ENCODE peak calls at places on chromosome 9, in four cellular contexts. C is HCT116, Y is K562, R is SK-N-SH. S is an unnamed sample.

GRCh38 chr9:94952553-94953373 is 226.3 kb downstream of the AOPEP start:
- DNase-seq in C (no peak), Y (no peak), R (no peak), S (no peak)

GRCh38 chr9:70222354-70222753 is 36.4 kb upstream of the SMC5 start:
- DNase-seq in C (no peak), Y (no peak), R (no peak), S (no peak)

GRCh38 chr9:129803679-129804065 is 688 bp downstream of the TOR1B start:
- DNase-seq in C (no peak), Y (no peak), R (no peak), S (no peak)

GRCh38 chr9:95137587-95138145 is 179.8 kb downstream of the FANCC start:
- DNase-seq in C (no peak), Y (no peak), R (no peak), S (no peak)

GRCh38 chr9:130101963-130102362 is 48.3 kb downstream of the GPR107 start:
- DNase-seq in C (no peak), Y (no peak), R (no peak), S (no peak)

GRCh38 chr9:137985637-137986071 is 108.1 kb downstream of the CACNA1B start:
- DNase-seq in C (no peak), Y (no peak), R (no peak), S (no peak)

GRCh38 chr9:33250458-33250995 is 10.6 kb downstream of the SPINK4 start:
- DNase-seq in C (no peak), Y (no peak), R (no peak), S (no peak)

GRCh38 chr9:74373348-74373747 is 123.8 kb upstream of the RORB start:
- DNase-seq in C (no peak), Y (no peak), R (no peak), S (no peak)

GRCh38 chr9:14256588-14256987 is 57.4 kb downstream of the NFIB start:
- DNase-seq in C (no peak), Y (no peak), R (no peak), S (no peak)

GRCh38 chr9:21679432-21679831 is 123.0 kb upstream of the MTAP start:
- DNase-seq in C (no peak), Y (no peak), R (no peak), S (no peak)

GRCh38 chr9:93174976-93175375 is 9.0 kb upstream of the WNK2 start:
- DNase-seq in C (no peak), Y (no peak), R (no peak), S (no peak)

GRCh38 chr9:98254236-98255063 is 999 bp downstream of the TBC1D2 start:
- DNase-seq in C (no peak), Y (no peak), R (no peak), S (no peak)

GRCh38 chr9:129319076-129319937 is 141.2 kb upstream of the IER5L start:
- DNase-seq in C (no peak), Y (peak), R (no peak), S (no peak)

GRCh38 chr9:78221425-78221824 is 14.4 kb upstream of the CEP78 start:
- DNase-seq in C (no peak), Y (no peak), R (no peak), S (no peak)

GRCh38 chr9:5801739-5802113 is 31.2 kb downstream of the ERMP1 start:
- DNase-seq in C (no peak), Y (no peak), R (no peak), S (no peak)

GRCh38 chr9:93258419-93258817 is 74.5 kb downstream of the WNK2 start:
- DNase-seq in C (no peak), Y (no peak), R (peak), S (no peak)

GRCh38 chr9:92969516-92970466 is 22.5 kb downstream of the FGD3 start:
- DNase-seq in C (no peak), Y (no peak), R (no peak), S (no peak)

GRCh38 chr9:137301086-137301947 is 754 bp downstream of the NRARP start:
- DNase-seq in C (peak), Y (peak), R (peak), S (peak)

GRCh38 chr9:1979815-1980367 is 35.3 kb upstream of the SMARCA2 start:
- DNase-seq in C (no peak), Y (no peak), R (no peak), S (no peak)

GRCh38 chr9:129938291-129938979 is 103.2 kb downstream of the USP20 start:
- DNase-seq in C (no peak), Y (no peak), R (no peak), S (no peak)

GRCh38 chr9:108746864-108747263 is 108.9 kb downstream of the ACTL7B start:
- DNase-seq in C (no peak), Y (no peak), R (no peak), S (no peak)

GRCh38 chr9:97366476-97366875 is 45.4 kb upstream of the TDRD7 start:
- DNase-seq in C (no peak), Y (no peak), R (no peak), S (no peak)

GRCh38 chr9:96020822-96021615 is 145.5 kb downstream of the ERCC6L2 start:
- DNase-seq in C (no peak), Y (no peak), R (peak), S (no peak)

GRCh38 chr9:71743217-71743705 is 25.1 kb downstream of the CEMIP2 start:
- DNase-seq in C (no peak), Y (no peak), R (no peak), S (no peak)

GRCh38 chr9:24545285-24545684 is 412 bp downstream of the IZUMO3 start:
- DNase-seq in C (no peak), Y (no peak), R (no peak), S (no peak)

GRCh38 chr9:70229026-70229425 is 29.8 kb upstream of the SMC5 start:
- DNase-seq in C (no peak), Y (no peak), R (no peak), S (no peak)

GRCh38 chr9:116278326-116278725 is 124.7 kb downstream of the PAPPA start:
- DNase-seq in C (no peak), Y (no peak), R (no peak), S (no peak)

GRCh38 chr9:1331546-1331945 is 281.4 kb downstream of the DMRT2 start:
- DNase-seq in C (no peak), Y (no peak), R (no peak), S (no peak)

GRCh38 chr9:131393622-131394463 is at the start of gene PRRC2B:
- DNase-seq in C (peak), Y (peak), R (peak), S (peak)

GRCh38 chr9:124602204-124602603 is 95.0 kb upstream of the NR5A1 start:
- DNase-seq in C (no peak), Y (no peak), R (no peak), S (peak)

GRCh38 chr9:78601957-78602565 is 305.1 kb downstream of the PSAT1 start:
- DNase-seq in C (peak), Y (peak), R (peak), S (no peak)

GRCh38 chr9:137138058-137138697 is 776 bp upstream of the GRIN1 start:
- DNase-seq in C (no peak), Y (peak), R (peak), S (no peak)

DNA sequence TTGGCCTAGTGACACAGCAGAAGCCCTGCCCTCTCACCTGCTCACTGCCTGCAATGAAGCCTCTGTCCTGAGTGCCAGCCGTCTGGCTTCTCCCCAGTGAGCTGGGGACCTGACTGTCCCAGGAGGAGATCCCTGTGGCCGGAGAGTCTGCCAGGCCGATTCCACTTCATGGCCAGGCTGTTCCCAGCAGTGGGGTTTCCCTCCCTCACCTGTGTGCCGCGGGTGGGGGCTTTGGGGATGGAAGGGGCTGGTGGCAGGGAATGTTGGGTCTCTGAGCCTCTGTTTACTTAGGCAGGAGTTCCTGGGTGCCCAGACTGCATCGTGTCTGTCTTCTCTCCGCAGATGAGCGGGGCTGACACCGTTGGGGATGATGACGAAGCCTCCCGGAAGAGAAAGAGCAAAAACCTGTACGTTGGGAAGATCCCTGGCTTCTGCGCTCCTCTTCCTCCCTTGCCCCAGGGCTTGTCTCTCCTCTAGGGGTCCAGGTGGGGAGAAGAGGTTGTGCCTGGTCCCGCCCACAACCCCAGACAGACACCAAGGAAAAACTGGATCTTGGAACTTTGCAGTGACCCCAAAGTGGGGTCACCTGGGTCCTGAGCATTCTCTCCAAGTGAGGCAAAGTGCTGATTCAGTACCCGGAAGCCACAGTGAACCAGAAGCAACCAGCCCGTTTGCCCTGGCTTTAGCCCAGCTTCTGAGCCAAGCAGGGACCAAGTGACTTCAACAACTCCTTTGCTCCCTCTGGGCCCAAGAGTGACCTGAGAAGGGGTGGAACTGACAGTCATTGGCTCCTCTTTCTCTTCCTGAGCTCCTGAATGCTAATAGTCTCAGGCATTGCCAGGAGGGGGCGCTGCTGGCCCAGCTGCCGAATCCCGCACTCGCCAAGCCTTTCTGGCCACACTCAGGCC is 127.7 kb downstream of the RGS3 start:
- DNase-seq in C (no peak), Y (peak), R (peak), S (peak)
- TF ChIP-seq JUND in C (no peak), Y (peak), R (no peak), S (no peak)

GRCh38 chr9:127232833-127233549 is 31.6 kb upstream of the GARNL3 start:
- DNase-seq in C (no peak), Y (peak), R (no peak), S (no peak)

GRCh38 chr9:127237801-127238200 is 26.8 kb upstream of the GARNL3 start:
- DNase-seq in C (no peak), Y (no peak), R (no peak), S (no peak)

GRCh38 chr9:127231666-127232065 is 32.9 kb upstream of the GARNL3 start:
- DNase-seq in C (no peak), Y (no peak), R (no peak), S (no peak)

GRCh38 chr9:127229691-127230417 is 34.7 kb upstream of the GARNL3 start:
- DNase-seq in C (no peak), Y (no peak), R (no peak), S (peak)

DNA sequence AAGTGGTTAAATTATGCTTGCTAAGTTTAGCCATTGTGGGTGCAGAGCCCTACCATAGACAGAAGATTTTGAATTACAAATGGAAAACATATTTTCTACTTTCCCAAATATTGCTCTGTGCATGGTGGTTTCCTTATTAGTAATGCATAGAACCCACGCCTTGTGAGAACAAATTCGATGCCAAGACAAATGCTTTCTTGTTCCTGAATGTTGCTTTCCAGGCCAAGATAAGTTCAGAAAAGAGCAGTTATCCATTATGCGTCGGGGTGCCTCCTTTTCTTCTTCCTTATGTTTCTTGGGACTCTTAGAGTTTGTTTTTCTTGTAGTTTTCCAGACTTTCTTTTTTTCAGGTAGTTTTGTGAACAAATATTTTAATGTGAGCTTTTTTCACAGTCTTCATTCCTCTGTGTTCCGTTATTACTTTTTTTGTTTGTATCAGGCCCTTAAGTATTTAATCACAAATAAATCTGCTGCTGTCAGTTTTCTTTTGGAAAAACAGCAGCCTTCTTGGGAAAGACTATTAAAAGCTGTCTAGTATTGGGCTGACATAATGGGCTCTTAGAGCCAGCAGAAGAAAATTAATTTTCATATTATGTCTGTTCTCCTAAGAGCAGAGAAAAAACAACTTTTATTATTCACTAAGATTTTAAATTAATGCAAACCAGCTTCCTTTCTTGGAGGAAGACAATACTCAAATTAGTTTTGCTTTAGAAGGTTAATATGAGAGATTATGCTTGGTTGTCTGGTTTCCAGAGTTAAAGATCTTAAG is 30.8 kb upstream of the GARNL3 start:
- DNase-seq in C (no peak), Y (no peak), R (no peak), S (no peak)
- TF ChIP-seq JUND in C (no peak), Y (no peak), R (no peak), S (no peak)

GRCh38 chr9:134778156-134778555 is 102.5 kb upstream of the FCN2 start:
- DNase-seq in C (no peak), Y (no peak), R (no peak), S (no peak)

GRCh38 chr9:134779640-134780039 is 101.0 kb upstream of the FCN2 start:
- DNase-seq in C (no peak), Y (no peak), R (no peak), S (no peak)

GRCh38 chr9:134777153-134777552 is 103.5 kb upstream of the FCN2 start:
- DNase-seq in C (no peak), Y (no peak), R (no peak), S (no peak)

GRCh38 chr9:134776080-134776796 is 104.4 kb upstream of the FCN2 start:
- DNase-seq in C (no peak), Y (no peak), R (no peak), S (peak)

GRCh38 chr9:134778841-134779411 is 101.7 kb upstream of the FCN2 start:
- DNase-seq in C (peak), Y (peak), R (peak), S (peak)
- TF ChIP-seq JUND in C (no peak), Y (no peak), R (no peak), S (no peak)

GRCh38 chr9:35728041-35728971 is 3.7 kb downstream of the TLN1 start:
- DNase-seq in C (no peak), Y (peak), R (no peak), S (peak)
- TF ChIP-seq JUND in C (no peak), Y (no peak), R (peak), S (no peak)

DNA sequence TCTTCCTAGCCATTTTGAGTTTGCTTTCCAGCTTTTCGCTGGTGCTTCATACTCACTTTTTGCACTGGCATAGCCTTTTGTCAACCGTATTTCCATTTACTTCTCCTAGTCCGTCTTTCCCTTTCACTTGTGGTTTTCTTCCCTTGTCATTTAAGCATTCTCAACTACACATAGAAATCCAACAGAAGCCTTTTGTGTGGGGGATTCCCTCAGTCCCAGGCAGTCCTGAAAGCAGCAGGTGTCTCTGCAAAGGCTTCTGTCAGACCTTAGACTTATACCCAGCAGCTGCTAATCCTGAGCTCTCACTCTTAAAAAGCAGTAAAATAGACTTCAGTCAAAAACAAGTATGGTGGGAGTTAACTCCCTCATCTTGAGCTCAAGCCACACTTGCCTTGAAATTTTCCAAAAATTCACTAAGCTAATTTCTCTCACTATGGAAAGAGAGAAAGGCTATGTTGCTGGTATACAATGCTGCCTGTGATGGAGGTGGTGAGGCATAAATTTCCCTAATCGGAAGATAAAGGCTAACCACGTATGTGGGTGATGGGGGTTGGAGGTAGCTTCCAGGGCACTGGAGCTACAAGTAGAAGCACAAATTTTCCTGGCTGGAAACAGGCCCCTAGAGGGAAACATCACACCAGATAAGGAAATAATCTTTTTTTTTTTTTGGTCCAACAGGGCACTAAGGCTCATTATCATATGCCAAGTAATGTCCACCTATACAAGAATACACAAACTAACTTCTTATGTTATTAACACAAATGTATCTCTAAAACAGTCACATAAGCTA is 34.8 kb upstream of the IFNK start:
- DNase-seq in C (no peak), Y (no peak), R (no peak), S (no peak)
- TF ChIP-seq JUND in C (no peak), Y (no peak), R (no peak), S (no peak)

GRCh38 chr9:38032266-38032830 is 36.7 kb downstream of the SHB start:
- DNase-seq in C (no peak), Y (no peak), R (no peak), S (no peak)
- TF ChIP-seq JUND in C (no peak), Y (no peak), R (no peak), S (no peak)

DNA sequence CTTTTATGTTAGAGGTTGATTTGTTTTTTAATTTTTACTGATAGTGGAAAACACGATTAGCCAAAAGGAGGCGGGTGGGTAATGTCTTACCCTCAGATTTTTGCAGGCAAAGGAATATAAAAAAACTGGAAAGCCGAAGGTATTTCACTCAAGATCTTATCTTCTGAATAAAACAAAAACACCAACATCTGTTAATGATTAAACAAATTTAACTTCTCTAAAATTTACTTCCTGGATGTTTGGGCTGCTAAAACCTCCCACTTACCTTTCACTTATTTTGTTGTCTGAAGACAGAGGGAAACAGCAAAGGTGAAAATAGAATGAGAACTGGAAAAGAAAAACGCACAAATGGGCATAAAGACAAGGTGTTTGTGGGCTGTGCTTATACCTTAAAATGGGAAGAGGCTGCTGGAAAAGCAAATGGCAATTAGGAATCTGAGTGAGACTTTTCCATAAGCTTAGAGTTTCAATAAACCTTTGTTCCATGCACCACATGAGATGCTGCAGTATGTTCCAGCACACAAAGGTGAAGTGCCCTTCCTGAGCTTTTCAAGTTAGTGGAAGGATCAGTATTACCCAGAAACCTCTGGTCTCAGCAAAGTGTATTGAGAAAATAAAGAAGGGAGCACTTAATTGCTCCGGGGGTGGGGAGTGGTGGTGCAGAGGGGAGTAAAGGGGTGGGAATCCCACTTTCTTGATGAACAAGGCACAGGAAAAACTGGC is 298.3 kb downstream of the BNC2 start:
- DNase-seq in C (no peak), Y (no peak), R (no peak), S (no peak)
- TF ChIP-seq JUND in C (no peak), Y (no peak), R (no peak), S (no peak)

GRCh38 chr9:88478236-88478635 is 56.7 kb upstream of the NXNL2 start:
- DNase-seq in C (no peak), Y (no peak), R (no peak), S (no peak)
- TF ChIP-seq JUND in C (no peak), Y (no peak), R (no peak), S (no peak)

GRCh38 chr9:9998491-9999287 is 614.1 kb downstream of the PTPRD start:
- DNase-seq in C (no peak), Y (no peak), R (peak), S (peak)
- TF ChIP-seq JUND in C (no peak), Y (no peak), R (no peak), S (no peak)